ENCODE peak calls at places on chromosomes 12 and 14, in five cellular contexts. P is tibial nerve, S is A549, B is GM12892, R is testis. V is an unnamed sample.

GRCh38 chr12:11630046-11630706 is 19.3 kb upstream of the ETV6 start:
- DNase-seq in R (no peak), P (no peak), S (no peak), B (no peak), V (no peak)

GRCh38 chr12:94973202-94973601 is 30.3 kb downstream of the NDUFA12 start:
- DNase-seq in R (no peak), B (no peak), S (no peak), P (no peak), V (no peak)

GRCh38 chr12:50612882-50613281 is 108.1 kb downstream of the DIP2B start:
- DNase-seq in P (no peak), B (no peak), S (no peak), R (peak; percentile 35), V (no peak)

GRCh38 chr14:32564591-32564990 is 235.5 kb downstream of the AKAP6 start:
- DNase-seq in P (no peak), S (no peak), R (no peak), B (no peak), V (no peak)

GRCh38 chr12:879641-880040 is 69.9 kb downstream of the RAD52 start:
- DNase-seq in R (no peak), B (no peak), S (no peak), P (no peak), V (no peak)

GRCh38 chr12:11949738-11950403 is 120.9 kb upstream of the BCL2L14 start:
- DNase-seq in P (no peak), B (no peak), S (no peak), R (peak; percentile 36), V (no peak)

GRCh38 chr12:79927772-79928474 is 7.0 kb downstream of the PPP1R12A start:
- DNase-seq in B (no peak), P (no peak), S (no peak), R (no peak), V (no peak)

GRCh38 chr14:33364536-33364935 is 425.9 kb downstream of the NPAS3 start:
- DNase-seq in P (no peak), S (no peak), B (no peak), R (no peak), V (no peak)

GRCh38 chr12:72313757-72314270 is 41.6 kb downstream of the TRHDE start:
- DNase-seq in P (no peak), R (no peak), S (no peak), B (no peak), V (no peak)

GRCh38 chr12:124827588-124828184 is 36.0 kb downstream of the SCARB1 start:
- DNase-seq in R (no peak), S (peak; percentile 58), B (no peak), P (no peak), V (no peak)

GRCh38 chr12:92784795-92785562 is 82.2 kb downstream of the PLEKHG7 start:
- DNase-seq in R (no peak), P (no peak), B (peak; percentile 5), S (peak; percentile 82), V (peak; percentile 9)

GRCh38 chr12:43238281-43238680 is 313.7 kb downstream of the ADAMTS20 start:
- DNase-seq in R (no peak), P (no peak), B (no peak), S (no peak), V (no peak)

GRCh38 chr12:51448618-51449256 is 24.1 kb downstream of the SLC4A8 start:
- DNase-seq in R (no peak), B (no peak), P (no peak), S (no peak), V (no peak)

GRCh38 chr12:13042666-13043230 is 1.4 kb upstream of the FAM234B start:
- DNase-seq in R (no peak), P (no peak), S (no peak), B (no peak), V (no peak)

GRCh38 chr14:99755629-99756603 is 37.3 kb upstream of the EML1 start:
- DNase-seq in S (peak; percentile 82), R (peak; percentile 92), B (no peak), P (peak; percentile 79), V (peak; percentile 89)

GRCh38 chr12:64746663-64747062 is 12.5 kb downstream of the GNS start:
- DNase-seq in S (no peak), R (no peak), P (no peak), B (no peak), V (no peak)

DNA sequence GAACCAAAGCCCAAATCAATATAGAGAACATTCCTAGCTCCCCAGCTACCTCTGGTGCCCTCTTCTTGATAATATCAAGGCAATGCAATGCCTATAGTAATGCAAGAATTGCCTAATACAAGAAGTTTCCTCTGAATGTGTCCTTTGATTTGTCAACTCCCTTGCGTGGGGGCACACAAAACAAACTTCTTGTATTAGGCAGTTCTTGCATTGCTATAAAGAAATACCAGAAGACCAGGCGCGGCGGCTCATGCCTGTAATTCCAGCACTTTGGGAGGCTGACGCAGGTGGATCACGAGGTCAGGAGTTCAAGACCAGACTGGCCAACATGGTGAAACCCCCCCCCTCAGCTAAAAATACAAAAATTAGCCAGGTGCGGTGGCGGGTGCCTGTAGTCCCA is 10.4 kb upstream of the ITPK1 start:
- DNase-seq in R (no peak), S (no peak), B (no peak), P (no peak), V (no peak)
- TF ChIP-seq POLR2A in R (no peak), S (no peak), B (no peak), P (no peak), V (no peak)

DNA sequence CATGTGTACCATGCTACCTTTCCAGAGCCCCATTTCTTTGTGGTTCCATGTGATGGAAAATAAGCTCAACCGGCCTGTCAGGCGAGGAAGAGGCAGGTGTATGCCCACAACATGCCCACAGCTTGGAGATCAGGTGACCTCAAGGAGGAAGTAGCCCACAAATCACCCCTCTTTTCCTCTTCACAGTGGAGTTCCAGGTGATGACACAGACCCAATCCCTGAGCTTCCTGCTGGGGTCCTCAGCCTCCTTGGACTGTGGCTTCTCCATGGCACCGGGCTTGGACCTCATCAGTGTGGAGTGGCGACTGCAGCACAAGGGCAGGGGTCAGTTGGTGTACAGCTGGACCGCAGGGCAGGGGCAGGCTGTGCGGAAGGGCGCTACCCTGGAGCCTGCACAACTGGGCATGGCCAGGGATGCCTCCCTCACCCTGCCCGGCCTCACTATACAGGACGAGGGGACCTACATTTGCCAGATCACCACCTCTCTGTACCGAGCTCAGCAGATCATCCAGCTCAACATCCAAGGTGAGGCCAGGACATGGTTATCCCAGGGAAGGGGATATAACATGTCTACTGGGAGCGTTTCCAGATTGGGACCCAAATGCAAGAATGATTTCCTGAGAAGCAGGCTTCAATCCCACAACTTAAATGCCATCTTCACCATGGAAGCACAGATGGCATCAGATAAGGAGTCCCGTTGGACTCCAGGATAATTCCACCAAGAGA is 5.5 kb downstream of the TAPBPL start:
- DNase-seq in R (no peak), P (no peak), S (no peak), B (no peak), V (no peak)
- TF ChIP-seq POLR2A in R (no peak), P (no peak), S (no peak), B (peak; percentile 69), V (no peak)

GRCh38 chr14:81096656-81097055 is 124.1 kb downstream of the GTF2A1 start:
- DNase-seq in P (no peak), R (no peak), B (no peak), S (no peak), V (no peak)
- TF ChIP-seq POLR2A in P (no peak), R (no peak), B (no peak), S (no peak), V (no peak)

GRCh38 chr14:54440037-54440436 is 1.1 kb downstream of the CNIH1 start:
- DNase-seq in B (no peak), P (no peak), R (no peak), S (no peak), V (no peak)

GRCh38 chr14:54438703-54439102 is 2.5 kb downstream of the CNIH1 start:
- DNase-seq in B (no peak), R (peak; percentile 49), S (no peak), P (no peak), V (no peak)

GRCh38 chr14:54444003-54444402 is 2.8 kb upstream of the CNIH1 start:
- DNase-seq in S (no peak), B (no peak), R (no peak), P (no peak), V (no peak)

GRCh38 chr14:54440454-54440853 is 720 bp downstream of the CNIH1 start:
- DNase-seq in R (no peak), B (no peak), P (no peak), S (no peak), V (no peak)

GRCh38 chr14:54440870-54441868 is at the start of gene CNIH1:
- DNase-seq in S (peak; percentile 94), P (peak; percentile 80), R (peak; percentile 93), B (peak; percentile 87), V (peak; percentile 86)
- TF ChIP-seq POLR2A in S (peak; percentile 92), P (peak; percentile 62), R (no peak), B (peak; percentile 74), V (peak; percentile 85)

GRCh38 chr14:93115069-93115919 is 431 bp downstream of the ITPK1 start:
- DNase-seq in B (peak; percentile 79), P (peak; percentile 58), S (peak; percentile 80), R (peak; percentile 85), V (peak; percentile 86)
- TF ChIP-seq POLR2A in B (peak; percentile 45), P (peak; percentile 62), S (peak; percentile 40), R (no peak), V (peak; percentile 35)

V was measured in H54.